ENCODE peak calls at places on chromosomes 6 and 20, in eight cellular contexts. M is adrenal gland, J is stomach, Q is breast epithelium, E is endothelial cell of umbilical vein, S is A549, R is tibial nerve, K is ovary. C is an unnamed sample. For H3K4me1, the result is how much of the 10 kb centered on the place peaks cover.

GRCh38 chr6:68757821-68758220 is 122.7 kb downstream of the ADGRB3 start:
- DNase-seq in M (no peak), J (no peak), Q (no peak), E (no peak), S (no peak), R (no peak), K (no peak), C (no peak)

GRCh38 chr6:110513001-110513400 is 36.6 kb upstream of the SLC22A16 start:
- DNase-seq in M (no peak), J (no peak), Q (no peak), E (peak), S (no peak), R (no peak), K (no peak), C (no peak)

GRCh38 chr6:16635810-16636602 is 125.3 kb downstream of the ATXN1 start:
- DNase-seq in M (peak), J (no peak), Q (no peak), E (no peak), S (peak), R (no peak), K (no peak), C (no peak)

GRCh38 chr6:117477988-117478852 is 4.3 kb upstream of the DCBLD1 start:
- DNase-seq in M (peak), J (no peak), Q (no peak), E (peak), S (peak), R (no peak), K (no peak), C (no peak)

GRCh38 chr20:11919046-11919445 is 1.4 kb downstream of the BTBD3 start:
- DNase-seq in M (no peak), J (peak), Q (no peak), E (no peak), S (no peak), R (no peak), K (no peak), C (no peak)

GRCh38 chr20:35561671-35562070 is 19.8 kb downstream of the ERGIC3 start:
- DNase-seq in M (no peak), J (no peak), Q (no peak), E (no peak), S (no peak), R (no peak), K (no peak), C (no peak)

GRCh38 chr20:22182148-22182547 is 402.2 kb downstream of the FOXA2 start:
- DNase-seq in M (no peak), J (no peak), Q (no peak), E (no peak), S (no peak), R (no peak), K (no peak), C (no peak)

GRCh38 chr20:35739294-35740163 is 2.5 kb downstream of the RBM39 start:
- DNase-seq in M (no peak), J (no peak), Q (no peak), E (peak), S (peak), R (no peak), K (no peak), C (no peak)

GRCh38 chr20:33246077-33246476 is 10.3 kb downstream of the BPIFA1 start:
- DNase-seq in M (no peak), J (no peak), Q (no peak), E (no peak), S (no peak), R (no peak), K (no peak), C (no peak)

GRCh38 chr6:99885051-99885450 is 109.0 kb downstream of the MCHR2 start:
- DNase-seq in M (no peak), J (no peak), Q (no peak), E (no peak), S (no peak), R (no peak), K (no peak), C (no peak)

GRCh38 chr6:137707590-137708360 is 159.3 kb upstream of the TNFAIP3 start:
- DNase-seq in M (peak), J (peak), Q (peak), E (peak), S (peak), R (peak), K (peak), C (peak)

GRCh38 chr6:25583099-25583498 is 68.9 kb upstream of the SCGN start:
- DNase-seq in M (no peak), J (no peak), Q (no peak), E (no peak), S (no peak), R (no peak), K (no peak), C (no peak)

GRCh38 chr6:90098025-90098474 is 198.6 kb downstream of the BACH2 start:
- DNase-seq in M (peak), J (no peak), Q (peak), E (peak), S (no peak), R (peak), K (peak), C (no peak)

GRCh38 chr6:75236630-75237029 is 7.0 kb downstream of the COX7A2 start:
- DNase-seq in M (no peak), J (no peak), Q (no peak), E (no peak), S (no peak), R (no peak), K (no peak), C (no peak)

GRCh38 chr6:166275714-166276166 is 32.5 kb downstream of the PRR18 start:
- DNase-seq in M (peak), J (peak), Q (peak), E (peak), S (peak), R (peak), K (peak), C (no peak)

GRCh38 chr6:118980063-118980462 is 45.1 kb upstream of the MCM9 start:
- DNase-seq in M (peak), J (peak), Q (no peak), E (no peak), S (peak), R (peak), K (no peak), C (no peak)

GRCh38 chr6:6217838-6218237 is 102.6 kb downstream of the F13A1 start:
- DNase-seq in M (no peak), J (no peak), Q (no peak), E (no peak), S (no peak), R (no peak), K (no peak), C (no peak)

GRCh38 chr20:7775072-7775471 is 165.2 kb downstream of the HAO1 start:
- DNase-seq in M (no peak), J (no peak), Q (no peak), E (no peak), S (no peak), R (no peak), K (no peak), C (no peak)

GRCh38 chr6:150176152-150176551 is 33.3 kb downstream of the PPP1R14C start:
- DNase-seq in M (no peak), J (peak), Q (peak), E (no peak), S (no peak), R (no peak), K (no peak), C (no peak)

GRCh38 chr20:3784863-3785239 is 1.7 kb downstream of the CENPB start:
- DNase-seq in M (no peak), J (no peak), Q (no peak), E (no peak), S (no peak), R (no peak), K (no peak), C (no peak)
- H3K4me1 ChIP-seq in M (under half), J (half or more), Q (under half), E (under half), S (under half), R (under half), K (under half), C (under half)

DNA sequence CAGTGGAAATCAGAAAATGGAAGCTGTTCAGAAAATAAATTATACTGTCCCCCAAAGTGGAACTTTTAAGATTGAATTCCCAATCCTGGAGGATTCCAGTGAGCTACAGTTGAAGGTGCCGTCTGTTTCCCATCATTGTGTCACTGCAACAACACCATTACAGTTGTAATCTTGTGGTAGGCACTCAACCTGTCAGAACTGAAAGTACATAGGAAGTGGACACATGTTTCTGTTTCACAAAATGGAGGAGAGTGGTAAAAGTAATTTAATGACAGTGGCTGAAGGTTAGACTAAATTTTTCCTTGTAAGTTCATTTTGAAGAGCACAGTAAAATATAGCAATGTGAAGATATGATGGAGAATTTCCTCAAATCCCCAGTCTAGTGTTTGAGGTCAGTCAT is 70.0 kb downstream of the CD109 start:
- DNase-seq in M (no peak), J (no peak), Q (no peak), E (no peak), S (no peak), R (no peak), K (no peak), C (no peak)
- TF ChIP-seq POLR2A in M (no peak), J (no peak), Q (no peak), E (no peak), S (no peak), R (no peak), K (no peak), C (no peak)

GRCh38 chr20:17969276-17969883 is 562 bp downstream of the MGME1 start:
- DNase-seq in M (peak), J (peak), Q (peak), E (no peak), S (peak), R (no peak), K (no peak), C (no peak)
- H3K4me1 ChIP-seq in M (half or more), J (half or more), Q (under half), E (half or more), S (half or more), R (under half), K (under half), C (under half)

GRCh38 chr6:133052465-133052864 is 188.7 kb upstream of the EYA4 start:
- DNase-seq in M (no peak), J (no peak), Q (no peak), E (no peak), S (no peak), R (no peak), K (no peak), C (no peak)
- TF ChIP-seq POLR2A in M (no peak), J (no peak), Q (no peak), E (no peak), S (no peak), R (no peak), K (no peak), C (no peak)

GRCh38 chr6:145823322-145823944 is 8.8 kb upstream of the FBXO30 start:
- DNase-seq in M (no peak), J (no peak), Q (no peak), E (no peak), S (no peak), R (no peak), K (no peak), C (no peak)

GRCh38 chr6:145822432-145822831 is 7.8 kb upstream of the FBXO30 start:
- DNase-seq in M (no peak), J (no peak), Q (no peak), E (no peak), S (no peak), R (no peak), K (no peak), C (no peak)

GRCh38 chr6:145818796-145819195 is 4.2 kb upstream of the FBXO30 start:
- DNase-seq in M (no peak), J (no peak), Q (no peak), E (no peak), S (no peak), R (no peak), K (no peak), C (no peak)

GRCh38 chr6:145816392-145816791 is 1.8 kb upstream of the FBXO30 start:
- DNase-seq in M (no peak), J (no peak), Q (no peak), E (no peak), S (no peak), R (no peak), K (no peak), C (no peak)

DNA sequence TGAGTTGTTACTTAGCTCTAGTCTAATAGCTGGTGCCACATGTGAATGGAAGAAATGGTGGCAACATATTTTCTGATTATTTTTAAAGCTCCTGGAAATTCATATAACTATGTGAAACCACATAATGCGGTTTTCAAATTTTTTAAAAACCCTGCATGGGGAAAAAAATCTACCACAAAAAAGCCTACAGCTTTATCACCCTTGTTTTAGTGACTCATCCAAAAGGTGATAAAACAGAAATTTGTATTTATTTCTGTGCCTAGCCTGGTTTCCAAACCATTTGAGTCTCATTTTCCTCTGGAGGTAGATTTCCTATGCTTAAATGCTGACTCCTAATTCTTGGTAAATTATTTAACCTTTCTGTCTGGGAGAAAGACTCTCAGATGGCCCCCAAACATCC is 5.4 kb upstream of the FBXO30 start:
- DNase-seq in M (no peak), J (no peak), Q (no peak), E (no peak), S (no peak), R (no peak), K (no peak), C (no peak)
- H3K4me1 ChIP-seq in M (under half), J (under half), Q (under half), E (under half), S (under half), R (under half), K (under half), C (under half)

GRCh38 chr6:131574133-131574532 is 1.1 kb downstream of the ARG1 start:
- DNase-seq in M (no peak), J (no peak), Q (no peak), E (no peak), S (no peak), R (no peak), K (no peak), C (no peak)
- TF ChIP-seq POLR2A in M (no peak), J (no peak), Q (no peak), E (no peak), S (no peak), R (no peak), K (no peak), C (no peak)

DNA sequence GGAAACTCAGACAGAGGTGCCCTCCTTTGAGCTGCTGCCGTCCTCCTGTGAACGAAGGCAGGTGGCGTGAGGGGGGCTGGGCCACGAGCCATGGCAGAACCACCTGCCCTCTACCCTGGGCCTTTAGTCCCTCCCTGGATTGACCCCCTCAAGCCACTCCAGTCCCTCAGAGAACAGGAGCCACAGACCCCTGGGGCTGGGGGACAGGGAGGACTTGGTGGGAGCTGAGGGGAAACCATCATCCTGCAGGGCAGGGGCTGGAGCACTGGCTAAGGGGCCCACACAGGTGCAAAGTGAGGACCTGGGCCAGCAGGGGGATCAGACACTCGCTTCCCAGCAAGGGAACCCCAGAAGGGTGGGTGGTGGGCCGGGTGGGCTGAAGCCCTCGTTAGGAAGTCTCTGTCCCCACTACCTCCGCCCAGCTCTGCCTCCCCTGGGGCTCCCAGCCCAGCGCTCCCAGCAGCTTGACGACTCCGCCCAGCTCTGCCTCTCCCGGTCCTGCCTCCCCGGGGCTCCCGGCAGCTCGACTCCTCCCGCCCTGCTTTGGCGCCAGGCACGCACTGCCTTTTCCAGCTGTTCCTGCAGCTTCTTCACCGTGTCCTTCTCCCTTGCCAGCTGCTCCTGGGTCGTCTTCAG is 44.4 kb downstream of the DSTN start:
- DNase-seq in M (peak), J (peak), Q (peak), E (no peak), S (peak), R (no peak), K (peak), C (no peak)
- H3K4me1 ChIP-seq in M (under half), J (half or more), Q (under half), E (under half), S (under half), R (under half), K (under half), C (half or more)

DNA sequence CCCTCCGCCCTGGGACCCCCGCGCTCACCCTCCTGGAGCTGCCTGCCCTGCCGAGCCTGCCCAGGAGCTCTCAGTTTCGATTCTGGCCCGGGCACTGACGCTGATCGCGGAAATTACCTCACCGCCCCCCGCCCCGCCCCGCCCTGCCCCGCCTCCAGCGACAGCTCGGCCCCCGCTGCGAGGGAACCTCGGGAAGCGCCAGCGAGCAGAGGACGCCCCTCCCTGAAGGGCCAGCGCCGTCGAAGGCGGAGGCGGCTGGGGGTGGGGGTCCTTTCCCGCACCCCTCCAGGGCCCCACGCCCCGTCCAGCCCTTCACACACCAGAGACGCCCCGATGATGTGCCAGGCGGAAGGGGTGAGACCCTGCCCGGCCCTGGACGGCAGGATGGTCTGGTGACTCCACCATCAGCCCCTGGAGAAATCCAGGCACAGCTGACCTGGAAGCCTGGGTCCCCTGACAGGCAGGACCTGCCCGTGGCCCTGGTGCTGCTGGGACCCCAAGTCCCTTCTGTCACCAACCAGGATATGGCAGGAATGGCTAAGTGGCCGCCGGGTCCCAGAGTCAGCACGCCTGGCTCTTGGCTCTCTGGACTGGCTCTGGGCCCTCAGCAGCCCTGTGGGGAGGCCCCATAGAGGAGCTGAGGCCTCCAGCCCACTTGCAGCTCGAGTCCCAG is at the start of gene HELZ2:
- DNase-seq in M (peak), J (peak), Q (peak), E (peak), S (no peak), R (peak), K (peak), C (no peak)
- TF ChIP-seq POLR2A in M (peak), J (no peak), Q (no peak), E (peak), S (peak), R (no peak), K (no peak), C (peak)

GRCh38 chr6:42138190-42138589 is 4.2 kb downstream of the C6orf132 start:
- DNase-seq in M (no peak), J (no peak), Q (no peak), E (no peak), S (no peak), R (no peak), K (no peak), C (no peak)
- H3K4me1 ChIP-seq in M (under half), J (half or more), Q (under half), E (under half), S (half or more), R (under half), K (under half), C (half or more)